ENCODE peak calls at places on chromosomes 12 and 14, in four cellular contexts. Y is NCI-H2029; F is naive thymus-derived CD8-positive, alpha-beta T cell; C is EL. S is an unnamed sample.

GRCh38 chr12:65536876-65537661 is 258.6 kb downstream of the MSRB3 start:
- DNase-seq in Y (no peak), F (no peak), C (peak), S (no peak)

GRCh38 chr12:101172316-101172715 is 37.7 kb downstream of the SLC5A8 start:
- DNase-seq in Y (no peak), F (no peak), C (peak), S (peak)

GRCh38 chr14:99266181-99267178 is 5.5 kb downstream of the BCL11B start:
- DNase-seq in Y (peak), F (peak), C (peak), S (peak)

GRCh38 chr14:49942090-49942489 is 49.2 kb downstream of the ARF6 start:
- DNase-seq in Y (peak), F (no peak), C (no peak), S (no peak)

GRCh38 chr14:94269156-94269555 is 23.9 kb downstream of the SERPINA10 start:
- DNase-seq in Y (no peak), F (no peak), C (no peak), S (no peak)

GRCh38 chr12:102322254-102322653 is 124.6 kb upstream of the PMCH start:
- DNase-seq in Y (no peak), F (no peak), C (no peak), S (peak)

GRCh38 chr12:6919588-6919987 is 5.2 kb downstream of the ENO2 start:
- DNase-seq in Y (no peak), F (no peak), C (no peak), S (no peak)

GRCh38 chr14:54440037-54440436 is 1.1 kb downstream of the CNIH1 start:
- DNase-seq in Y (no peak), F (no peak), C (peak), S (no peak)

GRCh38 chr12:28699029-28699428 is 450.0 kb upstream of the FAR2 start:
- DNase-seq in Y (no peak), F (no peak), C (no peak), S (no peak)

GRCh38 chr12:130768120-130768519 is 52.0 kb upstream of the RIMBP2 start:
- DNase-seq in Y (no peak), F (no peak), C (no peak), S (no peak)

GRCh38 chr12:117235261-117235660 is 45.0 kb upstream of the FBXO21 start:
- DNase-seq in Y (no peak), F (no peak), C (no peak), S (peak)

GRCh38 chr14:57227083-57227482 is 41.6 kb downstream of the EXOC5 start:
- DNase-seq in Y (no peak), F (no peak), C (no peak), S (no peak)

GRCh38 chr14:51873221-51873893 is 12.9 kb downstream of the GNG2 start:
- DNase-seq in Y (peak), F (no peak), C (peak), S (no peak)

GRCh38 chr14:75578099-75578785 is at the start of gene FLVCR2:
- DNase-seq in Y (peak), F (peak), C (peak), S (peak)

GRCh38 chr14:35420036-35420811 is 15.7 kb upstream of the NFKBIA start:
- DNase-seq in Y (no peak), F (no peak), C (peak), S (no peak)

GRCh38 chr14:70789361-70789760 is 20.0 kb downstream of the MAP3K9 start:
- DNase-seq in Y (no peak), F (no peak), C (peak), S (no peak)

GRCh38 chr14:88824314-88825077 is at the start of gene TTC8:
- DNase-seq in Y (peak), F (peak), C (peak), S (peak)

GRCh38 chr14:24414732-24415420 is 14.6 kb downstream of the CBLN3 start:
- DNase-seq in Y (no peak), F (no peak), C (no peak), S (no peak)

GRCh38 chr12:56158926-56159461 is 835 bp downstream of the MYL6 start:
- DNase-seq in Y (peak), F (peak), C (peak), S (peak)

GRCh38 chr12:81094718-81095360 is 17.0 kb downstream of the ACSS3 start:
- DNase-seq in Y (no peak), F (no peak), C (peak), S (no peak)

GRCh38 chr12:113208041-113208934 is 13.0 kb upstream of the TPCN1 start:
- DNase-seq in Y (no peak), F (peak), C (peak), S (peak)

GRCh38 chr12:10584415-10584814 is 29.0 kb downstream of the MAGOHB start:
- DNase-seq in Y (peak), F (no peak), C (peak), S (no peak)

GRCh38 chr12:10722905-10723866 is at the start of gene YBX3:
- DNase-seq in Y (no peak), F (peak), C (peak), S (peak)

GRCh38 chr14:104856157-104856868 is 8.8 kb upstream of the CEP170B start:
- DNase-seq in Y (no peak), F (no peak), C (no peak), S (no peak)

GRCh38 chr14:60981626-60982455 is 796 bp downstream of the SLC38A6 start:
- DNase-seq in Y (peak), F (no peak), C (peak), S (peak)

GRCh38 chr12:74285773-74286172 is 251.9 kb upstream of the ATXN7L3B start:
- DNase-seq in Y (no peak), F (no peak), C (no peak), S (no peak)

GRCh38 chr12:53051058-53051880 is 1.4 kb downstream of the TNS2 start:
- DNase-seq in Y (peak), F (no peak), C (peak), S (no peak)

GRCh38 chr12:122994140-122994675 is 13.7 kb downstream of the ARL6IP4 start:
- DNase-seq in Y (no peak), F (no peak), C (no peak), S (no peak)

GRCh38 chr12:51819851-51820720 is 28.4 kb downstream of the FIGNL2 start:
- DNase-seq in Y (peak), F (no peak), C (no peak), S (peak)

GRCh38 chr12:47100146-47100545 is 20.4 kb upstream of the AMIGO2 start:
- DNase-seq in Y (no peak), F (no peak), C (no peak), S (no peak)

GRCh38 chr12:122864894-122865253 is 29.6 kb downstream of the HIP1R start:
- DNase-seq in Y (no peak), F (no peak), C (no peak), S (no peak)

GRCh38 chr12:52052471-52053186 is 1.4 kb downstream of the NR4A1 start:
- DNase-seq in Y (peak), F (no peak), C (no peak), S (peak)

GRCh38 chr14:53748691-53749090 is 207.9 kb downstream of the BMP4 start:
- DNase-seq in Y (no peak), F (no peak), C (no peak), S (no peak)

GRCh38 chr14:33948143-33948962 is 2.5 kb downstream of the EGLN3 start:
- DNase-seq in Y (peak), F (no peak), C (no peak), S (no peak)

GRCh38 chr12:49146406-49146805 is 15.2 kb upstream of the TUBA1B start:
- DNase-seq in Y (no peak), F (no peak), C (no peak), S (no peak)